ENCODE peak calls at places on chromosomes 11 and 22, in eight cellular contexts. One of them, this sample, is unnamed.

GRCh38 chr22:20060700-20061480 is 19.2 kb upstream of the DGCR8 start:
- DNase-seq in lung microvascular endothelial cell: no peak
- DNase-seq in midbrain: no peak
- DNase-seq in SIG-M5: no peak
- DNase-seq in fibroblast of mammary gland: no peak
- DNase-seq in pons: no peak
- DNase-seq in iPS-NIHi11: peak; percentile 74
- DNase-seq in GM18507: no peak
- DNase-seq in this sample: no peak

GRCh38 chr11:14259186-14259784 is 99.7 kb downstream of the RRAS2 start:
- DNase-seq in lung microvascular endothelial cell: no peak
- DNase-seq in midbrain: no peak
- DNase-seq in SIG-M5: no peak
- DNase-seq in fibroblast of mammary gland: no peak
- DNase-seq in pons: no peak
- DNase-seq in iPS-NIHi11: peak; percentile 33
- DNase-seq in GM18507: no peak
- DNase-seq in this sample: no peak

GRCh38 chr22:26406118-26406517 is 22.9 kb upstream of the ASPHD2 start:
- DNase-seq in lung microvascular endothelial cell: no peak
- DNase-seq in midbrain: no peak
- DNase-seq in SIG-M5: no peak
- DNase-seq in fibroblast of mammary gland: peak; percentile 79
- DNase-seq in pons: no peak
- DNase-seq in iPS-NIHi11: no peak
- DNase-seq in GM18507: no peak
- DNase-seq in this sample: no peak

GRCh38 chr11:66386171-66387069 is 14.9 kb upstream of the SLC29A2 start:
- DNase-seq in lung microvascular endothelial cell: peak; percentile 78
- DNase-seq in midbrain: peak; percentile 82
- DNase-seq in SIG-M5: no peak
- DNase-seq in fibroblast of mammary gland: peak; percentile 89
- DNase-seq in pons: peak; percentile 82
- DNase-seq in iPS-NIHi11: peak; percentile 57
- DNase-seq in GM18507: peak; percentile 22
- DNase-seq in this sample: peak; percentile 45

GRCh38 chr11:16097543-16097942 is 258.8 kb downstream of the SOX6 start:
- DNase-seq in lung microvascular endothelial cell: no peak
- DNase-seq in midbrain: no peak
- DNase-seq in SIG-M5: no peak
- DNase-seq in fibroblast of mammary gland: no peak
- DNase-seq in pons: no peak
- DNase-seq in iPS-NIHi11: no peak
- DNase-seq in GM18507: no peak
- DNase-seq in this sample: no peak

GRCh38 chr11:24935059-24935458 is 438.2 kb downstream of the LUZP2 start:
- DNase-seq in lung microvascular endothelial cell: no peak
- DNase-seq in midbrain: no peak
- DNase-seq in SIG-M5: no peak
- DNase-seq in fibroblast of mammary gland: no peak
- DNase-seq in pons: no peak
- DNase-seq in iPS-NIHi11: no peak
- DNase-seq in GM18507: no peak
- DNase-seq in this sample: no peak

GRCh38 chr22:48429621-48430020 is 1398.1 kb downstream of the BRD1 start:
- DNase-seq in lung microvascular endothelial cell: no peak
- DNase-seq in midbrain: no peak
- DNase-seq in SIG-M5: no peak
- DNase-seq in fibroblast of mammary gland: no peak
- DNase-seq in pons: no peak
- DNase-seq in iPS-NIHi11: no peak
- DNase-seq in GM18507: no peak
- DNase-seq in this sample: no peak

GRCh38 chr11:118699508-118700220 is 20.2 kb upstream of the TREH start:
- DNase-seq in lung microvascular endothelial cell: no peak
- DNase-seq in midbrain: no peak
- DNase-seq in SIG-M5: no peak
- DNase-seq in fibroblast of mammary gland: no peak
- DNase-seq in pons: no peak
- DNase-seq in iPS-NIHi11: no peak
- DNase-seq in GM18507: no peak
- DNase-seq in this sample: no peak

GRCh38 chr11:119729581-119730346 is 764 bp upstream of the NECTIN1 start:
- DNase-seq in lung microvascular endothelial cell: peak; percentile 59
- DNase-seq in midbrain: peak; percentile 34
- DNase-seq in SIG-M5: no peak
- DNase-seq in fibroblast of mammary gland: peak; percentile 63
- DNase-seq in pons: peak; percentile 71
- DNase-seq in iPS-NIHi11: peak; percentile 67
- DNase-seq in GM18507: no peak
- DNase-seq in this sample: no peak

GRCh38 chr11:64656797-64657196 is 65.8 kb downstream of the SLC22A12 start:
- DNase-seq in lung microvascular endothelial cell: no peak
- DNase-seq in midbrain: no peak
- DNase-seq in SIG-M5: no peak
- DNase-seq in fibroblast of mammary gland: no peak
- DNase-seq in pons: no peak
- DNase-seq in iPS-NIHi11: peak; percentile 71
- DNase-seq in GM18507: no peak
- DNase-seq in this sample: peak; percentile 59

GRCh38 chr22:27405672-27406388 is 395.7 kb downstream of the MN1 start:
- DNase-seq in lung microvascular endothelial cell: peak; percentile 64
- DNase-seq in midbrain: no peak
- DNase-seq in SIG-M5: no peak
- DNase-seq in fibroblast of mammary gland: peak; percentile 50
- DNase-seq in pons: peak; percentile 8
- DNase-seq in iPS-NIHi11: peak; percentile 87
- DNase-seq in GM18507: peak; percentile 15
- DNase-seq in this sample: no peak

This sample was measured in ascending aorta.